ENCODE peak calls at places on chromosomes 3 and 15, in six cellular contexts. B is heart right ventricle, U is nephron progenitor cell, N is skeletal muscle cell, O is anterior cingulate cortex, M is kidney. G is an unnamed sample.

GRCh38 chr3:176513604-176514003 is 683.7 kb downstream of the TBL1XR1 start:
- DNase-seq in B (no peak), O (no peak), N (no peak), U (peak; percentile 51), M (no peak), G (no peak)

GRCh38 chr3:24579008-24579407 is 84.4 kb upstream of the THRB start:
- DNase-seq in M (no peak), N (no peak), U (no peak), O (no peak), B (no peak), G (no peak)

GRCh38 chr15:40339621-40339945 is 1.2 kb downstream of the CCDC9B start:
- DNase-seq in M (peak; percentile 72), B (no peak), O (no peak), N (no peak), U (no peak), G (peak; percentile 72)

GRCh38 chr15:75712668-75713337 is at the start of gene CSPG4:
- DNase-seq in M (no peak), N (peak; percentile 36), B (peak; percentile 70), O (no peak), U (peak; percentile 81), G (no peak)

GRCh38 chr3:154971771-154972326 is 108.3 kb upstream of the MME start:
- DNase-seq in M (no peak), U (no peak), O (no peak), N (peak; percentile 87), B (no peak), G (no peak)

GRCh38 chr3:102510663-102511062 is 75.8 kb downstream of the ZPLD1 start:
- DNase-seq in N (no peak), U (no peak), O (no peak), M (no peak), B (no peak), G (no peak)

GRCh38 chr15:48432688-48433087 is 101.5 kb downstream of the DUT start:
- DNase-seq in O (no peak), M (no peak), U (no peak), B (no peak), N (no peak), G (no peak)

GRCh38 chr15:50107591-50108408 is 11.2 kb downstream of the ATP8B4 start:
- DNase-seq in U (no peak), M (no peak), B (no peak), O (no peak), N (no peak), G (no peak)

GRCh38 chr3:41362638-41363559 is 163.6 kb downstream of the CTNNB1 start:
- DNase-seq in O (no peak), M (no peak), N (peak; percentile 26), U (no peak), B (no peak), G (no peak)

GRCh38 chr3:136141296-136141785 is 54.8 kb downstream of the MSL2 start:
- DNase-seq in O (no peak), M (no peak), B (no peak), N (no peak), U (no peak), G (no peak)

GRCh38 chr3:141460097-141460704 is 26.6 kb upstream of the RASA2 start:
- DNase-seq in U (peak; percentile 90), M (peak; percentile 91), B (peak; percentile 89), N (peak; percentile 51), O (peak; percentile 54), G (peak; percentile 77)

GRCh38 chr3:158770254-158771017 is 31.4 kb upstream of the MFSD1 start:
- DNase-seq in U (no peak), B (no peak), N (peak; percentile 56), M (no peak), O (no peak), G (no peak)

GRCh38 chr3:141083831-141084624 is 32.9 kb downstream of the SPSB4 start:
- DNase-seq in O (no peak), B (peak; percentile 39), M (peak; percentile 12), N (peak; percentile 46), U (peak; percentile 86), G (no peak)

GRCh38 chr15:52415628-52416027 is 113.1 kb downstream of the MYO5A start:
- DNase-seq in U (no peak), B (no peak), M (no peak), N (no peak), O (no peak), G (no peak)

GRCh38 chr15:62145015-62145735 is 19.9 kb downstream of the C2CD4B start:
- DNase-seq in O (no peak), U (no peak), M (no peak), B (no peak), N (no peak), G (no peak)

GRCh38 chr3:28504945-28505344 is 156.3 kb upstream of the AZI2 start:
- DNase-seq in B (no peak), N (no peak), U (no peak), M (no peak), O (no peak), G (no peak)

GRCh38 chr3:128489860-128490649 is 2.9 kb downstream of the GATA2 start:
- DNase-seq in N (no peak), O (no peak), M (peak; percentile 84), U (peak; percentile 70), B (no peak), G (peak; percentile 55)

GRCh38 chr3:125990253-125990970 is 21.4 kb downstream of the ROPN1B start:
- DNase-seq in N (peak; percentile 80), U (peak; percentile 85), M (peak; percentile 97), O (peak; percentile 90), B (peak; percentile 93), G (peak; percentile 92)

GRCh38 chr15:45126535-45127158 is 3.0 kb downstream of the DUOXA1 start:
- DNase-seq in O (no peak), U (no peak), M (no peak), N (no peak), B (no peak), G (no peak)

G was measured in RWPE2.